ENCODE peak calls at places on chromosome 13, in ten cellular contexts. F is stimulated activated CD8-positive, alpha-beta memory T cell treated with anti-CD3 and anti-CD28 coated beads, Interleukin-15, amount 100 ng/mL, for 4 hours; U is NCI-H1436; A is progenitor cell of endocrine pancreas; K is T-cell; W is CD4-positive, alpha-beta T cell; G is heart left ventricle; P is effector CD8-positive, alpha-beta T cell; O is HFFc6; R is cardiac muscle cell. S is an unnamed sample.

GRCh38 chr13:113848431-113849260 is 15.2 kb downstream of the GAS6 start:
- DNase-seq in F (no peak), U (no peak), A (no peak), K (no peak), W (no peak), G (no peak), P (no peak), O (no peak), R (no peak), S (no peak)

GRCh38 chr13:110185696-110186095 is 121.3 kb downstream of the COL4A1 start:
- DNase-seq in F (no peak), U (no peak), A (no peak), K (no peak), W (no peak), G (no peak), P (no peak), O (no peak), R (no peak), S (no peak)

GRCh38 chr13:113418722-113419049 is 34.6 kb downstream of the ADPRHL1 start:
- DNase-seq in F (no peak), U (no peak), A (no peak), K (no peak), W (no peak), G (no peak), P (no peak), O (no peak), R (no peak), S (no peak)

GRCh38 chr13:73119612-73120011 is 60.8 kb downstream of the KLF5 start:
- DNase-seq in F (no peak), U (no peak), A (no peak), K (no peak), W (no peak), G (no peak), P (no peak), O (no peak), R (no peak), S (no peak)

GRCh38 chr13:20399961-20400360 is 125.7 kb downstream of the CRYL1 start:
- DNase-seq in F (no peak), U (no peak), A (no peak), K (no peak), W (no peak), G (no peak), P (no peak), O (no peak), R (no peak), S (no peak)

GRCh38 chr13:40331802-40332201 is 334.6 kb downstream of the FOXO1 start:
- DNase-seq in F (no peak), U (no peak), A (no peak), K (no peak), W (no peak), G (no peak), P (no peak), O (no peak), R (no peak), S (no peak)

GRCh38 chr13:113453962-113454361 is 674 bp upstream of the ADPRHL1 start:
- DNase-seq in F (no peak), U (no peak), A (no peak), K (no peak), W (no peak), G (peak), P (no peak), O (peak), R (peak), S (no peak)

GRCh38 chr13:23960566-23961156 is 63.4 kb upstream of the C1QTNF9B start:
- DNase-seq in F (no peak), U (no peak), A (no peak), K (no peak), W (no peak), G (no peak), P (no peak), O (peak), R (peak), S (no peak)

GRCh38 chr13:20814224-20814910 is 40.6 kb upstream of the EEF1AKMT1 start:
- DNase-seq in F (no peak), U (no peak), A (no peak), K (no peak), W (no peak), G (peak), P (no peak), O (peak), R (peak), S (peak)

S was measured in cerebellum.